ENCODE peak calls at places on chromosomes 3 and 15, in eight cellular contexts. A is fibroblast of gingiva, G is HT-29, S is cardiac muscle cell, L is NCI-H1436 treated with DMSO at 0.1 percent for 48 hours, U is NCI-H526 treated with DMSO at 0.1 percent for 48 hours, E is hypothalamus, C is GM12865. D is an unnamed sample.

GRCh38 chr3:50652709-50653108 is 22.0 kb upstream of the DOCK3 start:
- DNase-seq in U (no peak), E (no peak), A (no peak), L (no peak), G (peak), C (peak), S (no peak), D (no peak)

GRCh38 chr15:96402403-96402802 is 71.9 kb downstream of the NR2F2 start:
- DNase-seq in U (no peak), C (no peak), S (no peak), E (no peak), L (no peak), G (no peak), A (no peak), D (no peak)

GRCh38 chr15:57551717-57552677 is 39.7 kb upstream of the MYZAP start:
- DNase-seq in G (peak), C (no peak), L (no peak), A (peak), E (no peak), S (peak), U (no peak), D (no peak)

GRCh38 chr3:134336587-134336986 is 37.7 kb downstream of the AMOTL2 start:
- DNase-seq in G (no peak), U (no peak), A (peak), S (peak), C (no peak), L (no peak), E (no peak), D (no peak)

GRCh38 chr3:183381179-183381578 is 47.2 kb downstream of the MCF2L2 start:
- DNase-seq in L (peak), C (no peak), S (peak), U (no peak), E (no peak), G (no peak), A (peak), D (no peak)

GRCh38 chr3:81871358-81872152 is 110.1 kb upstream of the GBE1 start:
- DNase-seq in L (no peak), S (peak), G (no peak), U (no peak), C (peak), E (no peak), A (no peak), D (no peak)

GRCh38 chr3:163491714-163492113 is 1586.6 kb downstream of the SI start:
- DNase-seq in A (no peak), E (no peak), G (no peak), C (no peak), L (no peak), S (no peak), U (no peak), D (no peak)

GRCh38 chr3:138187296-138188012 is at the start of gene ARMC8:
- DNase-seq in G (peak), A (peak), E (peak), L (no peak), S (no peak), U (no peak), C (peak), D (peak)

GRCh38 chr3:126338796-126339241 is 18.4 kb downstream of the KLF15 start:
- DNase-seq in S (no peak), E (no peak), A (no peak), G (no peak), C (no peak), L (no peak), U (no peak), D (peak)

GRCh38 chr3:139585820-139586219 is 46.3 kb upstream of the RBP1 start:
- DNase-seq in S (peak), U (no peak), E (no peak), G (no peak), L (no peak), C (peak), A (no peak), D (no peak)

GRCh38 chr15:58966698-58967097 is 20.8 kb upstream of the RNF111 start:
- DNase-seq in E (no peak), A (no peak), S (no peak), L (no peak), C (no peak), U (no peak), G (no peak), D (no peak)

GRCh38 chr3:106206165-106206564 is 337.4 kb upstream of the CBLB start:
- DNase-seq in C (peak), E (no peak), U (peak), G (no peak), A (peak), S (peak), L (peak), D (no peak)

GRCh38 chr3:187746059-187746453 is 788 bp upstream of the BCL6 start:
- DNase-seq in L (no peak), A (no peak), S (peak), G (peak), E (no peak), C (no peak), U (no peak), D (no peak)

GRCh38 chr15:101539492-101539891 is 50.0 kb upstream of the PCSK6 start:
- DNase-seq in S (no peak), L (no peak), G (no peak), E (no peak), U (no peak), C (no peak), A (no peak), D (no peak)

GRCh38 chr15:46956456-46956855 is 760.8 kb upstream of the SEMA6D start:
- DNase-seq in S (no peak), E (no peak), G (no peak), L (no peak), U (no peak), A (no peak), C (no peak), D (no peak)

GRCh38 chr15:51672100-51672731 is 9.1 kb upstream of the SCG3 start:
- DNase-seq in A (no peak), U (no peak), C (no peak), G (no peak), S (no peak), L (no peak), E (no peak), D (no peak)

GRCh38 chr3:179037361-179037760 is 34.2 kb downstream of the ZMAT3 start:
- DNase-seq in E (no peak), C (no peak), U (no peak), S (peak), A (peak), G (peak), L (no peak), D (no peak)

GRCh38 chr15:90367578-90367977 is 15.5 kb downstream of the ZNF774 start:
- DNase-seq in L (no peak), E (no peak), A (peak), U (no peak), C (no peak), G (no peak), S (peak), D (no peak)

GRCh38 chr3:72960812-72961518 is 35.6 kb upstream of the PPP4R2 start:
- DNase-seq in L (no peak), E (no peak), U (no peak), C (peak), A (peak), S (peak), G (peak), D (no peak)

GRCh38 chr3:23919628-23920027 is 2.7 kb downstream of the RPL15 start:
- DNase-seq in C (no peak), A (no peak), E (no peak), G (no peak), U (no peak), S (no peak), L (no peak), D (no peak)

GRCh38 chr3:191627064-191627463 is 166.1 kb downstream of the PYDC2 start:
- DNase-seq in C (no peak), G (no peak), S (no peak), A (no peak), L (no peak), U (peak), E (peak), D (no peak)

GRCh38 chr15:81293728-81294500 is 30.0 kb downstream of the STARD5 start:
- DNase-seq in G (no peak), S (no peak), U (no peak), E (no peak), A (no peak), C (peak), L (no peak), D (peak)

GRCh38 chr15:53354905-53355304 is 404.6 kb downstream of the WDR72 start:
- DNase-seq in L (no peak), C (no peak), S (no peak), G (no peak), E (no peak), A (no peak), U (no peak), D (no peak)

GRCh38 chr15:77784361-77785292 is 151.9 kb upstream of the LINGO1 start:
- DNase-seq in A (no peak), U (no peak), C (peak), G (peak), E (no peak), S (peak), L (no peak), D (no peak)

GRCh38 chr3:186057594-186057993 is 51.3 kb downstream of the ETV5 start:
- DNase-seq in A (peak), G (no peak), S (peak), U (no peak), C (no peak), L (no peak), E (no peak), D (no peak)

GRCh38 chr15:49674370-49674769 is 53.5 kb downstream of the DTWD1 start:
- DNase-seq in G (no peak), S (no peak), L (no peak), C (no peak), E (no peak), U (no peak), A (peak), D (no peak)

GRCh38 chr3:125478321-125478720 is 41.7 kb downstream of the SNX4 start:
- DNase-seq in C (no peak), U (no peak), E (no peak), L (no peak), A (peak), S (peak), G (no peak), D (no peak)

GRCh38 chr3:194301730-194302129 is 49.4 kb downstream of the CPN2 start:
- DNase-seq in G (no peak), L (no peak), U (no peak), A (no peak), C (no peak), E (no peak), S (no peak), D (no peak)

GRCh38 chr3:11944052-11944673 is 60.0 kb upstream of the SYN2 start:
- DNase-seq in C (no peak), E (no peak), L (no peak), G (peak), U (peak), S (peak), A (peak), D (no peak)

GRCh38 chr15:61318276-61318675 is 89.2 kb upstream of the RORA start:
- DNase-seq in L (peak), S (no peak), G (no peak), A (no peak), U (no peak), C (no peak), E (no peak), D (no peak)

GRCh38 chr3:114155370-114155821 is 23.5 kb downstream of the DRD3 start:
- DNase-seq in G (peak), C (peak), A (peak), L (no peak), S (peak), U (no peak), E (no peak), D (no peak)

GRCh38 chr15:64841258-64842098 is at the start of gene PLEKHO2:
- DNase-seq in C (peak), L (peak), U (peak), S (peak), A (peak), G (peak), E (peak), D (peak)

GRCh38 chr3:165852150-165852549 is 14.9 kb upstream of the BCHE start:
- DNase-seq in U (no peak), C (no peak), L (no peak), S (no peak), G (no peak), E (no peak), A (no peak), D (no peak)

GRCh38 chr15:22979069-22979698 is 984 bp downstream of the CYFIP1 start:
- DNase-seq in S (peak), L (no peak), U (peak), E (no peak), A (peak), G (peak), C (peak), D (peak)

GRCh38 chr3:1228289-1228688 is 135.5 kb downstream of the CNTN6 start:
- DNase-seq in L (peak), A (no peak), E (no peak), U (no peak), C (no peak), S (no peak), G (no peak), D (no peak)

GRCh38 chr15:92495468-92495867 is 101.8 kb downstream of the ST8SIA2 start:
- DNase-seq in L (no peak), C (no peak), U (no peak), E (no peak), S (no peak), G (no peak), A (no peak), D (no peak)

GRCh38 chr3:9397911-9398714 is 698 bp downstream of the SETD5 start:
- DNase-seq in S (peak), L (no peak), U (no peak), C (peak), A (peak), G (peak), E (no peak), D (peak)

GRCh38 chr15:78129098-78130011 is 1.9 kb downstream of the CIB2 start:
- DNase-seq in A (no peak), L (no peak), C (no peak), G (no peak), E (no peak), S (no peak), U (no peak), D (no peak)